ENCODE peak calls at places on chromosomes 13 and 19, in eight cellular contexts. H, R, D, U, C, Q, N and L are unnamed samples.

GRCh38 chr13:76711515-76712182 is 174.6 kb downstream of the KCTD12 start:
- DNase-seq in H (no peak), R (no peak), D (no peak), U (no peak), C (no peak), Q (no peak), N (peak; percentile 10), L (no peak)

GRCh38 chr13:110106726-110107125 is 200.2 kb downstream of the COL4A1 start:
- DNase-seq in H (no peak), R (no peak), D (no peak), U (no peak), C (no peak), Q (no peak), N (no peak), L (no peak)

GRCh38 chr13:73958657-73959397 is 175.4 kb downstream of the KLF12 start:
- DNase-seq in H (no peak), R (no peak), D (no peak), U (peak; percentile 63), C (no peak), Q (no peak), N (no peak), L (no peak)

GRCh38 chr19:35223856-35224505 is 4.6 kb downstream of the FAM187B start:
- DNase-seq in H (no peak), R (no peak), D (no peak), U (no peak), C (no peak), Q (no peak), N (no peak), L (no peak)

GRCh38 chr13:113669231-113669870 is 2.3 kb downstream of the GRK1 start:
- DNase-seq in H (no peak), R (no peak), D (no peak), U (no peak), C (no peak), Q (no peak), N (no peak), L (no peak)

GRCh38 chr13:98083507-98083906 is 59.4 kb upstream of the FARP1 start:
- DNase-seq in H (no peak), R (no peak), D (no peak), U (no peak), C (no peak), Q (no peak), N (no peak), L (no peak)

GRCh38 chr13:42561752-42562467 is 12.0 kb upstream of the TNFSF11 start:
- DNase-seq in H (no peak), R (no peak), D (no peak), U (no peak), C (no peak), Q (no peak), N (no peak), L (no peak)

GRCh38 chr13:89401209-89401810 is 1730.1 kb downstream of the SLITRK5 start:
- DNase-seq in H (no peak), R (no peak), D (no peak), U (peak; percentile 65), C (no peak), Q (no peak), N (peak; percentile 67), L (no peak)

GRCh38 chr19:39845621-39846175 is 481 bp downstream of the FBL start:
- DNase-seq in H (peak; percentile 19), R (peak; percentile 60), D (no peak), U (peak; percentile 67), C (no peak), Q (no peak), N (no peak), L (no peak)

GRCh38 chr19:281992-282391 is 9.2 kb downstream of the PLPP2 start:
- DNase-seq in H (no peak), R (no peak), D (no peak), U (no peak), C (no peak), Q (no peak), N (no peak), L (no peak)

GRCh38 chr19:5586300-5587070 is 18.7 kb upstream of the TINCR start:
- DNase-seq in H (no peak), R (no peak), D (no peak), U (no peak), C (no peak), Q (no peak), N (no peak), L (no peak)

GRCh38 chr13:98422046-98422445 is 154.9 kb downstream of the STK24 start:
- DNase-seq in H (no peak), R (no peak), D (no peak), U (no peak), C (no peak), Q (no peak), N (no peak), L (no peak)

GRCh38 chr19:1411255-1412191 is 4.1 kb downstream of the DAZAP1 start:
- DNase-seq in H (no peak), R (no peak), D (no peak), U (peak; percentile 25), C (no peak), Q (no peak), N (no peak), L (no peak)

GRCh38 chr19:15475611-15476010 is 3.7 kb downstream of the PGLYRP2 start:
- DNase-seq in H (no peak), R (no peak), D (no peak), U (no peak), C (no peak), Q (no peak), N (no peak), L (no peak)